ENCODE peak calls at places on chromosomes 7 and 10, in seven cellular contexts. Y is NCI-H460; A is non-pigmented ciliary epithelial cell; T is activated CD4-positive, alpha-beta memory T cell treated with anti-CD3 and anti-CD28 coated beads for 36 hours; N is astrocyte; K is EH; R is stimulated activated CD8-positive, alpha-beta memory T cell treated with anti-CD3 and anti-CD28 coated beads, Interleukin-2, amount 100 ng/mL, for 1 hour. H is an unnamed sample.

GRCh38 chr7:77327067-77327931 is 88.8 kb downstream of the GSAP start:
- DNase-seq in N (peak), K (peak), Y (peak), A (no peak), T (no peak), R (no peak), H (no peak)

GRCh38 chr10:47438857-47439474 is 44.9 kb downstream of the ANXA8 start:
- DNase-seq in R (no peak), A (peak), K (peak), Y (peak), N (peak), T (no peak), H (no peak)

GRCh38 chr10:13787015-13787421 is 200.3 kb downstream of the PRPF18 start:
- DNase-seq in A (no peak), N (peak), Y (peak), T (peak), K (no peak), R (peak), H (no peak)

GRCh38 chr10:58414270-58415041 is 29.2 kb downstream of the TFAM start:
- DNase-seq in N (peak), T (no peak), Y (no peak), R (no peak), K (peak), A (no peak), H (no peak)

GRCh38 chr10:132070724-132071123 is 5.0 kb downstream of the JAKMIP3 start:
- DNase-seq in K (no peak), Y (no peak), T (no peak), R (no peak), N (no peak), A (no peak), H (no peak)

GRCh38 chr10:91077549-91078017 is 142.9 kb upstream of the PCGF5 start:
- DNase-seq in N (peak), K (peak), R (no peak), T (no peak), A (no peak), Y (peak), H (no peak)

GRCh38 chr7:47535033-47535703 is 46.7 kb downstream of the TNS3 start:
- DNase-seq in A (no peak), N (peak), T (no peak), K (peak), R (no peak), Y (no peak), H (peak)

GRCh38 chr10:119665901-119666708 is 14.9 kb downstream of the BAG3 start:
- DNase-seq in T (no peak), Y (no peak), R (no peak), K (peak), A (no peak), N (no peak), H (no peak)

GRCh38 chr10:130487562-130487961 is 351.4 kb downstream of the GLRX3 start:
- DNase-seq in R (no peak), N (no peak), A (no peak), T (no peak), K (no peak), Y (no peak), H (no peak)

GRCh38 chr10:103154464-103155299 is 38.4 kb downstream of the NT5C2 start:
- DNase-seq in Y (no peak), K (peak), A (no peak), N (peak), R (no peak), T (no peak), H (no peak)

GRCh38 chr7:128197989-128198580 is 43.0 kb upstream of the LEP start:
- DNase-seq in T (no peak), Y (no peak), N (no peak), K (no peak), A (no peak), R (no peak), H (no peak)

GRCh38 chr10:23702977-23703414 is 264.1 kb downstream of the OTUD1 start:
- DNase-seq in N (peak), K (peak), T (peak), Y (peak), A (peak), R (no peak), H (peak)

GRCh38 chr10:43965033-43965917 is 316.6 kb upstream of the ZNF32 start:
- DNase-seq in R (no peak), N (peak), Y (no peak), A (no peak), T (no peak), K (peak), H (no peak)

GRCh38 chr10:78626471-78626870 is 442.3 kb upstream of the ZMIZ1 start:
- DNase-seq in T (no peak), R (no peak), Y (no peak), A (no peak), N (no peak), K (no peak), H (no peak)

GRCh38 chr10:7853226-7853891 is 35.1 kb downstream of the TAF3 start:
- DNase-seq in K (no peak), R (no peak), N (no peak), A (no peak), T (no peak), Y (no peak), H (no peak)

GRCh38 chr10:7915923-7916322 is 97.6 kb downstream of the TAF3 start:
- DNase-seq in K (peak), Y (no peak), N (peak), A (no peak), T (no peak), R (no peak), H (no peak)

H was measured in anterior cingulate cortex.